ENCODE peak calls at places on chromosomes 11 and 22, in eight cellular contexts. K is anterior cingulate cortex; H is NCI-H460; C is EL; X is right lobe of liver; S is activated T-helper 1 cell treated with anti-CD3 and anti-CD28 coated beads, Interleukin-2, amount 50 U/mL, for 16 hours; R is HTR-8/SVneo; O is lower lobe of right lung. D is an unnamed sample.

GRCh38 chr11:83871013-83871412 is 584.8 kb upstream of the CCDC90B start:
- DNase-seq in O (no peak), S (no peak), H (no peak), R (no peak), C (no peak), X (no peak), K (no peak), D (no peak)

GRCh38 chr11:123799438-123799837 is 6.7 kb downstream of the OR6M1 start:
- DNase-seq in X (no peak), C (no peak), H (no peak), K (no peak), O (no peak), S (no peak), R (no peak), D (no peak)

GRCh38 chr22:45757068-45757467 is 85.4 kb downstream of the ATXN10 start:
- DNase-seq in S (no peak), R (peak; percentile 41), O (no peak), H (no peak), C (no peak), X (no peak), K (peak; percentile 11), D (no peak)

GRCh38 chr22:22810018-22810427 is 77.6 kb upstream of the IGLL5 start:
- DNase-seq in X (peak; percentile 73), H (no peak), O (peak; percentile 68), K (peak; percentile 16), S (peak; percentile 52), R (no peak), C (peak; percentile 12), D (peak; percentile 51)

GRCh38 chr11:8038393-8038792 is 42.6 kb upstream of the TUB start:
- DNase-seq in X (no peak), H (no peak), O (no peak), K (no peak), R (no peak), C (no peak), S (no peak), D (no peak)

GRCh38 chr22:26679003-26679629 is 21.7 kb downstream of the MIAT start:
- DNase-seq in R (peak; percentile 59), O (peak; percentile 70), C (peak; percentile 78), K (peak; percentile 61), H (peak; percentile 61), S (peak; percentile 48), X (peak; percentile 50), D (peak; percentile 78)

GRCh38 chr11:68970921-68971636 is 9.7 kb downstream of the MRGPRD start:
- DNase-seq in R (no peak), H (no peak), C (no peak), X (no peak), K (no peak), O (peak; percentile 15), S (no peak), D (no peak)

GRCh38 chr11:66561975-66562248 is 6.5 kb downstream of the CTSF start:
- DNase-seq in S (no peak), K (no peak), R (no peak), H (no peak), C (no peak), O (no peak), X (no peak), D (no peak)

GRCh38 chr11:101583180-101584128 is at the start of gene TRPC6:
- DNase-seq in O (peak; percentile 43), K (no peak), H (peak; percentile 30), R (peak; percentile 20), X (no peak), S (no peak), C (peak; percentile 6), D (no peak)

GRCh38 chr11:60871378-60872061 is 4.2 kb downstream of the ZP1 start:
- DNase-seq in H (no peak), K (no peak), S (no peak), X (no peak), R (no peak), C (peak; percentile 56), O (peak; percentile 34), D (peak; percentile 16)

GRCh38 chr11:122004446-122004845 is 111.6 kb downstream of the BLID start:
- DNase-seq in X (no peak), R (no peak), K (no peak), S (no peak), O (no peak), C (no peak), H (no peak), D (no peak)

GRCh38 chr11:119789766-119790407 is 60.9 kb upstream of the NECTIN1 start:
- DNase-seq in K (no peak), H (no peak), C (no peak), R (no peak), O (peak; percentile 25), X (no peak), S (no peak), D (no peak)

GRCh38 chr11:26062665-26063064 is 269.3 kb upstream of the ANO3 start:
- DNase-seq in S (no peak), X (no peak), K (no peak), R (no peak), O (no peak), C (no peak), H (no peak), D (no peak)

GRCh38 chr11:59172345-59173079 is 580 bp downstream of the DTX4 start:
- DNase-seq in X (peak; percentile 70), K (no peak), S (no peak), C (no peak), H (no peak), R (no peak), O (peak; percentile 58), D (peak; percentile 29)

GRCh38 chr11:44623716-44624491 is 58.4 kb downstream of the CD82 start:
- DNase-seq in C (no peak), K (no peak), R (no peak), O (no peak), H (no peak), X (no peak), S (no peak), D (peak; percentile 24)

GRCh38 chr11:20099527-20099926 is 60.7 kb downstream of the DBX1 start:
- DNase-seq in C (no peak), O (no peak), X (no peak), S (no peak), H (no peak), R (no peak), K (no peak), D (no peak)

GRCh38 chr11:43812471-43812870 is 68.2 kb upstream of the ALKBH3 start:
- DNase-seq in K (no peak), X (no peak), S (no peak), O (no peak), R (no peak), H (no peak), C (no peak), D (no peak)

GRCh38 chr11:11468919-11469318 is 115.9 kb upstream of the CSNK2A3 start:
- DNase-seq in R (no peak), O (no peak), S (no peak), H (no peak), K (no peak), X (no peak), C (no peak), D (no peak)

GRCh38 chr11:76329983-76330382 is 50.9 kb downstream of the THAP12 start:
- DNase-seq in S (no peak), R (no peak), X (no peak), H (no peak), C (no peak), K (no peak), O (peak; percentile 38), D (no peak)

GRCh38 chr11:69257134-69257533 is 36.8 kb upstream of the MYEOV start:
- DNase-seq in S (no peak), O (no peak), C (no peak), X (no peak), K (no peak), H (no peak), R (no peak), D (no peak)

GRCh38 chr22:44221710-44222475 is 41.2 kb downstream of the PARVG start:
- DNase-seq in S (no peak), O (no peak), X (no peak), K (no peak), R (no peak), H (no peak), C (no peak), D (no peak)

GRCh38 chr11:63779044-63779443 is 10.5 kb upstream of the ZFTA start:
- DNase-seq in X (no peak), O (no peak), H (no peak), K (no peak), R (no peak), C (no peak), S (no peak), D (no peak)

GRCh38 chr11:47179655-47179991 is 2.9 kb upstream of the ARFGAP2 start:
- DNase-seq in C (peak; percentile 45), H (peak; percentile 37), K (peak; percentile 35), S (no peak), O (no peak), X (no peak), R (peak; percentile 47), D (peak; percentile 40)

GRCh38 chr11:103433380-103433779 is 324.2 kb downstream of the DYNC2H1 start:
- DNase-seq in K (no peak), R (peak; percentile 60), H (peak; percentile 33), O (no peak), C (peak; percentile 91), S (no peak), X (no peak), D (no peak)

GRCh38 chr11:45000918-45001317 is 50.2 kb upstream of the TP53I11 start:
- DNase-seq in S (no peak), C (no peak), R (no peak), O (no peak), H (no peak), K (no peak), X (no peak), D (no peak)

GRCh38 chr11:69337211-69337721 is 43.3 kb downstream of the MYEOV start:
- DNase-seq in X (no peak), C (peak; percentile 31), S (peak; percentile 13), O (no peak), R (no peak), K (no peak), H (no peak), D (peak; percentile 63)

GRCh38 chr11:70755410-70756158 is 357.3 kb downstream of the CTTN start:
- DNase-seq in X (peak; percentile 79), R (peak; percentile 94), C (peak; percentile 48), S (peak; percentile 20), K (peak; percentile 66), H (peak; percentile 46), O (peak; percentile 82), D (peak; percentile 85)

GRCh38 chr22:39592104-39593060 is 21.8 kb downstream of the CACNA1I start:
- DNase-seq in K (no peak), R (peak; percentile 83), H (no peak), S (no peak), C (peak; percentile 93), O (no peak), X (no peak), D (peak; percentile 40)

GRCh38 chr11:45847908-45848316 is 637 bp downstream of the CRY2 start:
- DNase-seq in R (peak; percentile 47), H (no peak), K (no peak), S (peak; percentile 5), C (peak; percentile 64), O (peak; percentile 75), X (peak; percentile 41), D (peak; percentile 66)

GRCh38 chr11:96090711-96091110 is 166.8 kb upstream of the MTMR2 start:
- DNase-seq in O (no peak), K (no peak), S (no peak), R (peak; percentile 42), C (peak; percentile 91), H (peak; percentile 16), X (no peak), D (no peak)

GRCh38 chr11:42857344-42857743 is 454.5 kb upstream of the API5 start:
- DNase-seq in C (no peak), H (no peak), S (no peak), R (no peak), O (no peak), X (no peak), K (no peak), D (no peak)

GRCh38 chr11:61697093-61697492 is 16.9 kb downstream of the DAGLA start:
- DNase-seq in C (peak; percentile 81), R (peak; percentile 57), X (no peak), S (no peak), K (no peak), O (peak; percentile 71), H (no peak), D (no peak)

D was measured in stomach.